ENCODE peak calls at places on chromosomes 3 and 15, in eight cellular contexts. A, N, K, O, X, G, S and H are unnamed samples.

GRCh38 chr3:143502101-143502500 is 346.2 kb downstream of the SLC9A9 start:
- DNase-seq in A (no peak), N (peak), K (no peak), O (no peak), X (no peak), G (no peak), S (no peak), H (no peak)

GRCh38 chr3:51637941-51638471 is 33.0 kb upstream of the TEX264 start:
- DNase-seq in A (peak), N (no peak), K (no peak), O (peak), X (peak), G (peak), S (no peak), H (no peak)

GRCh38 chr3:197501879-197502620 is 53.7 kb downstream of the BDH1 start:
- DNase-seq in A (peak), N (peak), K (no peak), O (no peak), X (peak), G (no peak), S (no peak), H (no peak)

GRCh38 chr3:133377396-133377795 is 22.5 kb upstream of the BFSP2 start:
- DNase-seq in A (peak), N (peak), K (no peak), O (peak), X (peak), G (peak), S (no peak), H (no peak)

GRCh38 chr3:183527980-183528379 is 27.5 kb downstream of the KLHL6 start:
- DNase-seq in A (no peak), N (no peak), K (no peak), O (no peak), X (no peak), G (no peak), S (no peak), H (no peak)

GRCh38 chr15:59388670-59389069 is 16.0 kb upstream of the MYO1E start:
- DNase-seq in A (no peak), N (no peak), K (no peak), O (no peak), X (no peak), G (peak), S (no peak), H (no peak)

GRCh38 chr3:145191543-145191942 is 969.4 kb downstream of the PLOD2 start:
- DNase-seq in A (no peak), N (peak), K (no peak), O (no peak), X (no peak), G (no peak), S (no peak), H (no peak)

GRCh38 chr3:158918008-158918407 is 116.2 kb downstream of the MFSD1 start:
- DNase-seq in A (peak), N (peak), K (peak), O (peak), X (peak), G (peak), S (no peak), H (no peak)